ENCODE peak calls at places on chromosomes 5 and 9, in five cellular contexts. J is lower lobe of right lung, M is GM06990, L is WTC11, S is B cell. Y is an unnamed sample.

GRCh38 chr5:73789851-73790281 is 163.9 kb downstream of the ARHGEF28 start:
- DNase-seq in L (no peak), J (no peak), S (no peak), M (no peak), Y (no peak)

GRCh38 chr5:37738057-37738691 is 101.7 kb downstream of the GDNF start:
- DNase-seq in J (no peak), L (no peak), M (peak; percentile 36), S (no peak), Y (peak; percentile 31)

GRCh38 chr5:10566556-10567068 is 2.7 kb downstream of the ANKRD33B start:
- DNase-seq in J (no peak), L (no peak), M (no peak), S (no peak), Y (no peak)

GRCh38 chr5:58844395-58844794 is 261.5 kb downstream of the RAB3C start:
- DNase-seq in J (no peak), S (no peak), M (no peak), L (no peak), Y (no peak)

GRCh38 chr9:31166516-31166915 is 1217.9 kb upstream of the ACO1 start:
- DNase-seq in S (no peak), J (no peak), M (no peak), L (no peak), Y (no peak)

GRCh38 chr9:127128341-127129072 is 6.1 kb upstream of the ANGPTL2 start:
- DNase-seq in L (no peak), J (no peak), S (no peak), M (no peak), Y (no peak)

GRCh38 chr9:25678147-25678666 is at the start of gene TUSC1:
- DNase-seq in L (peak; percentile 59), J (peak; percentile 86), M (no peak), S (peak; percentile 57), Y (peak; percentile 39)

GRCh38 chr5:120516799-120517198 is 52.7 kb downstream of the PRR16 start:
- DNase-seq in J (no peak), M (no peak), S (no peak), L (no peak), Y (no peak)

GRCh38 chr5:172149073-172149472 is 39.0 kb downstream of the STK10 start:
- DNase-seq in L (no peak), M (no peak), J (no peak), S (no peak), Y (no peak)

GRCh38 chr9:123617286-123617685 is 261.3 kb downstream of the CRB2 start:
- DNase-seq in J (no peak), S (no peak), L (no peak), M (no peak), Y (no peak)

GRCh38 chr9:97985058-97985861 is 2.1 kb downstream of the ANP32B start:
- DNase-seq in J (no peak), M (no peak), L (peak; percentile 31), S (no peak), Y (no peak)

GRCh38 chr5:73370620-73371583 is 77.7 kb downstream of the FOXD1 start:
- DNase-seq in L (no peak), J (no peak), S (no peak), M (no peak), Y (no peak)

GRCh38 chr9:116791314-116791713 is 104.2 kb downstream of the TRIM32 start:
- DNase-seq in J (no peak), L (no peak), S (no peak), M (no peak), Y (no peak)

GRCh38 chr9:128072144-128073021 is 4.4 kb downstream of the SLC25A25 start:
- DNase-seq in S (peak; percentile 55), J (peak; percentile 77), M (peak; percentile 64), L (no peak), Y (peak; percentile 53)

GRCh38 chr5:127970854-127971425 is 112.6 kb upstream of the SLC12A2 start:
- DNase-seq in L (no peak), S (no peak), J (no peak), M (no peak), Y (no peak)

GRCh38 chr9:78396087-78396486 is 99.2 kb downstream of the PSAT1 start:
- DNase-seq in M (no peak), L (no peak), S (no peak), J (no peak), Y (no peak)

GRCh38 chr9:83384214-83384613 is 154.0 kb downstream of the FRMD3 start:
- DNase-seq in L (no peak), J (no peak), M (no peak), S (no peak), Y (no peak)

GRCh38 chr9:111891910-111892499 is 4.6 kb upstream of the UGCG start:
- DNase-seq in S (peak; percentile 36), J (peak; percentile 48), L (no peak), M (no peak), Y (peak; percentile 45)

GRCh38 chr9:113361304-113362018 is 12.1 kb downstream of the BSPRY start:
- DNase-seq in J (no peak), L (no peak), M (no peak), S (no peak), Y (no peak)

GRCh38 chr9:84573098-84573497 is 96.4 kb upstream of the NTRK2 start:
- DNase-seq in L (peak; percentile 51), J (no peak), S (no peak), M (no peak), Y (no peak)

GRCh38 chr5:138967806-138968448 is 92.8 kb upstream of the LRRTM2 start:
- DNase-seq in S (no peak), M (no peak), J (peak; percentile 71), L (no peak), Y (no peak)

GRCh38 chr9:76704601-76705204 is 59.5 kb upstream of the PCA3 start:
- DNase-seq in L (no peak), M (no peak), S (peak; percentile 45), J (no peak), Y (peak; percentile 42)

GRCh38 chr9:14987858-14988257 is 77.6 kb upstream of the FREM1 start:
- DNase-seq in M (no peak), S (no peak), L (no peak), J (no peak), Y (no peak)

GRCh38 chr5:146630467-146630866 is 114.5 kb upstream of the GPR151 start:
- DNase-seq in S (no peak), J (no peak), M (no peak), L (no peak), Y (no peak)

GRCh38 chr5:167205881-167206280 is 1085.6 kb upstream of the WWC1 start:
- DNase-seq in L (no peak), M (no peak), J (no peak), S (no peak), Y (no peak)

GRCh38 chr5:90813392-90813791 is 254.8 kb downstream of the ADGRV1 start:
- DNase-seq in M (no peak), L (no peak), S (no peak), J (no peak), Y (no peak)

GRCh38 chr9:95103385-95104087 is 214.0 kb downstream of the FANCC start:
- DNase-seq in L (peak; percentile 39), M (no peak), J (peak; percentile 59), S (no peak), Y (no peak)
- TF ChIP-seq CTCF in L (no peak), M (no peak), J (peak; percentile 14), S (no peak), Y (no peak)

GRCh38 chr9:2086971-2087370 is 71.8 kb downstream of the SMARCA2 start:
- DNase-seq in L (no peak), M (peak; percentile 6), S (no peak), J (no peak), Y (peak; percentile 16)

GRCh38 chr9:2085719-2086515 is 70.8 kb downstream of the SMARCA2 start:
- DNase-seq in J (no peak), L (no peak), S (no peak), M (no peak), Y (no peak)

GRCh38 chr9:2083552-2083951 is 68.4 kb downstream of the SMARCA2 start:
- DNase-seq in S (no peak), M (no peak), L (no peak), J (no peak), Y (no peak)

GRCh38 chr9:2082802-2083201 is 67.7 kb downstream of the SMARCA2 start:
- DNase-seq in L (no peak), J (no peak), M (no peak), S (no peak), Y (no peak)

GRCh38 chr9:2087500-2088313 is 72.6 kb downstream of the SMARCA2 start:
- DNase-seq in S (peak; percentile 45), J (no peak), M (peak; percentile 22), L (no peak), Y (peak; percentile 56)
- TF ChIP-seq CTCF in S (peak; percentile 87), J (peak; percentile 64), M (peak; percentile 79), L (peak; percentile 51), Y (peak; percentile 46)

GRCh38 chr9:110455860-110456259 is 118.2 kb upstream of the TXNDC8 start:
- DNase-seq in M (no peak), L (no peak), J (no peak), S (no peak), Y (no peak)

GRCh38 chr9:110457245-110457644 is 119.6 kb upstream of the TXNDC8 start:
- DNase-seq in M (no peak), J (no peak), S (no peak), L (no peak), Y (no peak)

GRCh38 chr9:110452227-110452801 is 114.7 kb upstream of the TXNDC8 start:
- DNase-seq in M (no peak), J (no peak), L (no peak), S (no peak), Y (no peak)
- TF ChIP-seq CTCF in M (peak; percentile 37), J (peak; percentile 38), L (peak; percentile 21), S (peak; percentile 39), Y (no peak)

DNA sequence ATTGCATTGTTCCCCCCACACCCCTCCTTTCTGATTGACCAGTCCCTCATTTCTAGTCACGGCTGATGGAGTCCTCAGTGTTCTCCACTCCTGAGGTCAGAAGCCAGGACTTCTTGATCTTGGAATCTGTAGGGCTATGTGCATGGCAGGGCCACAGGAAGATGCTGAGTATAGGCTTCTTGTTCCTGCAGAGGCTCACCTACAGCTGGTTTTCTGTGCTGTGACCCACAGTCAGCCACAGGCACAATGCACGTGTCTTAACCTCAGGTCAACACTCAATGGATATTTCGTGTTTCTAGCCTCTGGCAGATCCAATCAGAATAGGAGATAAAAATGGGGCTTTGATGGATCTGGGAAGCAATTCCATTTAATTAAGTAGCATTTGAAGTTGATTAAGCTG is 14.3 kb upstream of the CXCL14 start:
- DNase-seq in J (no peak), S (no peak), M (no peak), L (no peak), Y (no peak)
- TF ChIP-seq CTCF in J (no peak), S (no peak), M (no peak), L (no peak), Y (no peak)

DNA sequence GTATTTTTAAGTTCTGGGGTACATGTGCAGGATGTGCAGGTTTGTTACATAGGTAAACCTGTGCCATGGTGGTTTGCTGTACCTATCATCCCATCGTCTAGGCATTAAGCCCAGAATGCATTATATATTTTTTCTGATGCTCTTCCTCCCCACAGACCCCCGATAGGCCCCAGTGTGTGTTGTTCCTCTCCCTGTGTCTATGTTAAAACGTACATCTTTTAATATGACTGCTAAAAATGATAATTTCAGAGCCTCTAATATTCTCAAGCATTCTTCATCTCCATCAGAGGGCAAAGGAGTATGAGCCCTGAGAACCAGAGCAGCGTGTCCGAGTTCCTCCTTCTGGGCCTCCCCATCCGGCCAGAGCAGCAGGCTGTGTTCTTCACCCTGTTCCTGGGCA is at the start of gene OR1J2:
- DNase-seq in J (no peak), L (no peak), M (no peak), S (no peak), Y (no peak)
- TF ChIP-seq CTCF in J (no peak), L (no peak), M (no peak), S (no peak), Y (no peak)